ENCODE peak calls at places on chromosomes 4 and X, in four cellular contexts. One of them, this sample, is unnamed.

GRCh38 chrX:41785685-41786084 is 61.7 kb downstream of the GPR82 start:
- DNase-seq in right cardiac atrium: no peak
- DNase-seq in kidney: no peak
- DNase-seq in kidney epithelial cell: no peak
- DNase-seq in this sample: no peak

GRCh38 chrX:54695231-54695630 is 102.8 kb downstream of the ITIH6 start:
- DNase-seq in kidney epithelial cell: no peak
- DNase-seq in right cardiac atrium: no peak
- DNase-seq in kidney: no peak
- DNase-seq in this sample: no peak

GRCh38 chr4:105092768-105093167 is 53.9 kb upstream of the TET2 start:
- DNase-seq in kidney: no peak
- DNase-seq in kidney epithelial cell: no peak
- DNase-seq in right cardiac atrium: no peak
- DNase-seq in this sample: no peak

GRCh38 chrX:9656277-9656676 is 109.4 kb downstream of the GPR143 start:
- DNase-seq in right cardiac atrium: no peak
- DNase-seq in kidney: peak; percentile 83
- DNase-seq in kidney epithelial cell: no peak
- DNase-seq in this sample: peak; percentile 41

GRCh38 chrX:71216446-71216845 is 6.6 kb upstream of the GJB1 start:
- DNase-seq in kidney epithelial cell: no peak
- DNase-seq in kidney: no peak
- DNase-seq in right cardiac atrium: no peak
- DNase-seq in this sample: no peak

GRCh38 chr4:52951016-52951415 is 88.9 kb downstream of the RASL11B start:
- DNase-seq in right cardiac atrium: no peak
- DNase-seq in kidney epithelial cell: no peak
- DNase-seq in kidney: no peak
- DNase-seq in this sample: no peak

GRCh38 chr4:141179474-141180026 is 41.1 kb upstream of the ZNF330 start:
- DNase-seq in right cardiac atrium: no peak
- DNase-seq in kidney: no peak
- DNase-seq in kidney epithelial cell: no peak
- DNase-seq in this sample: no peak

GRCh38 chrX:95903490-95903889 is 781.2 kb upstream of the DIAPH2 start:
- DNase-seq in kidney epithelial cell: no peak
- DNase-seq in right cardiac atrium: no peak
- DNase-seq in kidney: no peak
- DNase-seq in this sample: no peak

GRCh38 chr4:1879491-1879890 is 8.3 kb downstream of the NSD2 start:
- DNase-seq in kidney epithelial cell: no peak
- DNase-seq in right cardiac atrium: no peak
- DNase-seq in kidney: peak; percentile 4
- DNase-seq in this sample: no peak

GRCh38 chrX:15310117-15310516 is 5.3 kb downstream of the ASB11 start:
- DNase-seq in kidney: no peak
- DNase-seq in right cardiac atrium: peak; percentile 46
- DNase-seq in kidney epithelial cell: no peak
- DNase-seq in this sample: no peak

GRCh38 chrX:56000169-56000568 is 232.0 kb upstream of the KLF8 start:
- DNase-seq in kidney epithelial cell: no peak
- DNase-seq in kidney: no peak
- DNase-seq in right cardiac atrium: no peak
- DNase-seq in this sample: no peak

GRCh38 chr4:145937990-145938611 is 522 bp downstream of the ZNF827 start:
- DNase-seq in kidney: no peak
- DNase-seq in kidney epithelial cell: no peak
- DNase-seq in right cardiac atrium: no peak
- DNase-seq in this sample: peak; percentile 64

GRCh38 chr4:159239534-159239933 is 136.7 kb downstream of the RAPGEF2 start:
- DNase-seq in right cardiac atrium: no peak
- DNase-seq in kidney: no peak
- DNase-seq in kidney epithelial cell: no peak
- DNase-seq in this sample: no peak

GRCh38 chr4:125313497-125313896 is 1.3 kb upstream of the FAT4 start:
- DNase-seq in kidney epithelial cell: peak; percentile 51
- DNase-seq in right cardiac atrium: no peak
- DNase-seq in kidney: no peak
- DNase-seq in this sample: peak; percentile 76

GRCh38 chrX:130082244-130083106 is 27.8 kb downstream of the ELF4 start:
- DNase-seq in kidney epithelial cell: no peak
- DNase-seq in right cardiac atrium: peak; percentile 77
- DNase-seq in kidney: peak; percentile 87
- DNase-seq in this sample: peak; percentile 81

GRCh38 chrX:125681058-125681457 is 361.4 kb downstream of the TEX13C start:
- DNase-seq in kidney epithelial cell: no peak
- DNase-seq in kidney: no peak
- DNase-seq in right cardiac atrium: no peak
- DNase-seq in this sample: no peak

GRCh38 chr4:6693274-6694176 is at the start of gene S100P:
- DNase-seq in kidney: peak; percentile 77
- DNase-seq in kidney epithelial cell: no peak
- DNase-seq in right cardiac atrium: no peak
- DNase-seq in this sample: no peak
- H3K4me3 ChIP-seq in kidney: no peak within 1 kb of the TSS
- H3K4me3 ChIP-seq in kidney epithelial cell: no peak within 1 kb of the TSS
- H3K4me3 ChIP-seq in right cardiac atrium: no peak within 1 kb of the TSS
- H3K4me3 ChIP-seq in this sample: no peak within 1 kb of the TSS

DNA sequence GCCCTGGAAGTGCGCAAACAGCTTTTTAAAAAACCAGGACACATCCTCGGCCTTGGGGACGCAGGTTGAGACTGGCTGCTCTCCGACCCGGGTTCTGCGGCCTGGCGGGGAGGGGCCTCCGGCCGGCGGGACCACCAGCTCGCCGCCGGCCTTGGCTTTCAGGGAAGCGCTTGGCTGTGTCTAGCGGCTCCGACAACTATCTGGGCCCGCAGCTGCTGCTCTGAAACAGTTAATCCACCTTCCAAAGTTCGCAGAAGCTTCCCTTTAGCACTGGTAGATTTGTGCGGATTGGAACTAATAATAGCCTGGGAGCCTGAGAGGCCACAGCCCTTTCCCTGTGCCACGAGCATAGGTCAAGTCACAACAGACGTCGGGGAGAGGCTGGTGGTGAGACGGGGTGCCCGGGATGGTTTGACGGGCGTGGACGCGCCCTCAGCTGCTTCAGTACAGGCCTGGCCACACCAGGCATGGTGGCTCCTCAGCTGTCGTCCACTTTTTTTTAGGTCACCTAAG is 1.2 kb upstream of the SEL1L3 start:
- DNase-seq in kidney: no peak
- DNase-seq in right cardiac atrium: no peak
- DNase-seq in kidney epithelial cell: no peak
- DNase-seq in this sample: no peak
- H3K4me3 ChIP-seq in kidney: no peak overlapping the region
- H3K4me3 ChIP-seq in right cardiac atrium: no peak overlapping the region
- H3K4me3 ChIP-seq in kidney epithelial cell: no peak overlapping the region
- H3K4me3 ChIP-seq in this sample: no peak overlapping the region

GRCh38 chr4:83034630-83035494 is at the start of gene COPS4:
- DNase-seq in right cardiac atrium: peak; percentile 98
- DNase-seq in kidney: peak; percentile 98
- DNase-seq in kidney epithelial cell: peak; percentile 98
- DNase-seq in this sample: peak; percentile 100

GRCh38 chr4:83024233-83024632 is 10.8 kb upstream of the COPS4 start:
- DNase-seq in kidney: no peak
- DNase-seq in kidney epithelial cell: no peak
- DNase-seq in right cardiac atrium: no peak
- DNase-seq in this sample: no peak

GRCh38 chr4:83028976-83029375 is 6.0 kb upstream of the COPS4 start:
- DNase-seq in right cardiac atrium: no peak
- DNase-seq in kidney epithelial cell: no peak
- DNase-seq in kidney: no peak
- DNase-seq in this sample: no peak

GRCh38 chr4:83025563-83025962 is 9.4 kb upstream of the COPS4 start:
- DNase-seq in kidney: no peak
- DNase-seq in right cardiac atrium: no peak
- DNase-seq in kidney epithelial cell: no peak
- DNase-seq in this sample: peak; percentile 38

GRCh38 chr4:83029688-83030087 is 5.3 kb upstream of the COPS4 start:
- DNase-seq in kidney epithelial cell: no peak
- DNase-seq in right cardiac atrium: no peak
- DNase-seq in kidney: no peak
- DNase-seq in this sample: no peak
- H3K4me3 ChIP-seq in kidney epithelial cell: no peak overlapping the region
- H3K4me3 ChIP-seq in right cardiac atrium: no peak overlapping the region
- H3K4me3 ChIP-seq in kidney: no peak overlapping the region
- H3K4me3 ChIP-seq in this sample: no peak overlapping the region

GRCh38 chr4:15702941-15703403 is at the start of gene BST1:
- DNase-seq in kidney epithelial cell: no peak
- DNase-seq in right cardiac atrium: peak; percentile 92
- DNase-seq in kidney: peak; percentile 87
- DNase-seq in this sample: peak; percentile 26
- H3K4me3 ChIP-seq in kidney epithelial cell: peak within 1 kb of the TSS; percentile 48
- H3K4me3 ChIP-seq in right cardiac atrium: peak within 1 kb of the TSS; percentile 45
- H3K4me3 ChIP-seq in kidney: peak within 1 kb of the TSS; percentile 61
- H3K4me3 ChIP-seq in this sample: peak within 1 kb of the TSS; percentile 46

DNA sequence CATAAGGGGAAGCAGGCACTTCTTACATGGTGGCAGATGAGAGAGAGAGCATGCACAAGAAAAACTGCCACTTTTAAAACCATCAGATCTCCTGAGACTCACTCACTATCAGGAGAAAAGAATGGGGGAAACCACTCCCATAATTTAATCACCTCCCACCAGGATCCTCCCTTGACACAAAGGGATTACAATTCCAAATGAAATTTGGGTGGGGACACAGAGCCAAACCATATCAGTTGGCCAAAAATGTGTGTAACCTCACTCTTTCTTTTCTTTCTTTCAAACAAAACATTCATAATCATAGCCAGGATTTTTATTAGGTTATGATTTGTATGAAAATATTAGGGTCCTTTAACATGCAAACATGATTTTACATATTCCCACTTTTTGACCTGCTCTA is 222.1 kb downstream of the PCDH18 start:
- DNase-seq in kidney: no peak
- DNase-seq in right cardiac atrium: no peak
- DNase-seq in kidney epithelial cell: no peak
- DNase-seq in this sample: no peak
- H3K4me3 ChIP-seq in kidney: no peak overlapping the region
- H3K4me3 ChIP-seq in right cardiac atrium: no peak overlapping the region
- H3K4me3 ChIP-seq in kidney epithelial cell: no peak overlapping the region
- H3K4me3 ChIP-seq in this sample: no peak overlapping the region

GRCh38 chrX:153727108-153727931 is 2.7 kb downstream of the ABCD1 start:
- DNase-seq in kidney: peak; percentile 82
- DNase-seq in kidney epithelial cell: no peak
- DNase-seq in right cardiac atrium: peak; percentile 83
- DNase-seq in this sample: peak; percentile 18
- H3K4me3 ChIP-seq in kidney: no peak overlapping the region
- H3K4me3 ChIP-seq in kidney epithelial cell: no peak overlapping the region
- H3K4me3 ChIP-seq in right cardiac atrium: peak overlapping the region; percentile 0
- H3K4me3 ChIP-seq in this sample: peak overlapping the region; percentile 26

DNA sequence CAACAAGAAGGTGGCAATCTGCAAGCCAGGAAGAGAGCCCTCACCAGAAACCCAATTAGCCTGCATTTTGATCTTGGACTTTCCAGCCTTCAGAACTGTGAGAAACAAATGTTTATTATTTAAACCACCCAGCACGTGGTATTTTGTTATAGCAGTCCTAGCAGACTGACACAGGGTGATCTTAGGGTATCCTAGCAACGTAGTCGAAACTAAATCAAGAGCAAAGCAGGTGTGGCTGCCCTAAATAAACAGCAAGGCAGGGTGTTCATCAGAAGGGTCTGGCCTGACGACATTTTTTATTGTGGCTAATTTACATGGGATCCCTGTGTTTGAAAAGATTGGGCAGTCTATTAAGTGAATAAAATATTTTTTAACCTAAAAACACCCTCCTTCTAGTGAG is 198.8 kb downstream of the VEGFC start:
- DNase-seq in right cardiac atrium: no peak
- DNase-seq in kidney epithelial cell: no peak
- DNase-seq in kidney: no peak
- DNase-seq in this sample: no peak
- H3K4me3 ChIP-seq in right cardiac atrium: no peak overlapping the region
- H3K4me3 ChIP-seq in kidney epithelial cell: no peak overlapping the region
- H3K4me3 ChIP-seq in kidney: no peak overlapping the region
- H3K4me3 ChIP-seq in this sample: no peak overlapping the region

GRCh38 chr4:173185832-173186545 is 17.4 kb downstream of the GALNT7 start:
- DNase-seq in kidney epithelial cell: no peak
- DNase-seq in right cardiac atrium: no peak
- DNase-seq in kidney: no peak
- DNase-seq in this sample: peak; percentile 26

GRCh38 chr4:173177232-173177631 is 8.6 kb downstream of the GALNT7 start:
- DNase-seq in kidney: no peak
- DNase-seq in kidney epithelial cell: no peak
- DNase-seq in right cardiac atrium: no peak
- DNase-seq in this sample: no peak

GRCh38 chr4:173182403-173182802 is 13.8 kb downstream of the GALNT7 start:
- DNase-seq in kidney epithelial cell: no peak
- DNase-seq in right cardiac atrium: peak; percentile 29
- DNase-seq in kidney: no peak
- DNase-seq in this sample: no peak

GRCh38 chr4:173178144-173178543 is 9.5 kb downstream of the GALNT7 start:
- DNase-seq in right cardiac atrium: no peak
- DNase-seq in kidney epithelial cell: no peak
- DNase-seq in kidney: no peak
- DNase-seq in this sample: no peak

DNA sequence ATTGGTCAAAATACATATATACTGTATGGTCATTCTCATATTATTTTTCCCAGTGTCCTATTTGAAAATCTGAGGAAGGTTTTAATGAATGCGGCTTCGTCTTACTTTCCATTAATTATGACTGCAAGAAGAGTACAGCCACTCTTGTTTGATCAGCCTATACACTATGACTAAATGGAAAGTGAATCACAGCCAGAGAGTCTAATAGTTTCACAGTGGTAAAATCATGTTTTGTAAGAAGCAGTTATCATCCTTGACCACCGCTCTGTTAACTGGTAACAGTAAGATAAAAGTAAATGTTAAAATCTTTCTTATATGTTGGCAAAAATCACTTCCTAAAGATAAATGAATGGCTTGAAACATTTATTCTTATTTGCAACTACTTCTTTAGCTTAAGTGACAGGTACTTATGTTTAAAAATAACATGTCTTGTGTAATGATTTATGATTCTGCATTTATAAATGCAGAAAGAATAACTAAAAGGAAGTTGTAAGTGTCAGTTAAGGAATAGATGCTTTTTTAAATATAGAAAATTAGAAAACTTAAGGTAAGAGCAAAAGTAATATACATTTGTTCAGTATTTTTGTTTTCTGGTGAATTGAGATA is 13.3 kb downstream of the GALNT7 start:
- DNase-seq in kidney epithelial cell: no peak
- DNase-seq in kidney: no peak
- DNase-seq in right cardiac atrium: no peak
- DNase-seq in this sample: no peak
- H3K4me3 ChIP-seq in kidney epithelial cell: no peak overlapping the region
- H3K4me3 ChIP-seq in kidney: no peak overlapping the region
- H3K4me3 ChIP-seq in right cardiac atrium: no peak overlapping the region
- H3K4me3 ChIP-seq in this sample: no peak overlapping the region

This sample was measured in GM12865.